ENCODE peak calls at places on chromosomes 3 and 15, in four cellular contexts. Q is mammary epithelial cell; H is CD8-positive, alpha-beta memory T cell; F is esophagus squamous epithelium. C is an unnamed sample. For H3K4me1, the result is how much of the 10 kb centered on the place peaks cover.

GRCh38 chr3:123158330-123158729 is 43.4 kb upstream of the SEC22A start:
- DNase-seq in H (no peak), F (no peak), Q (no peak), C (no peak)

GRCh38 chr3:13134879-13135206 is 61.6 kb upstream of the IQSEC1 start:
- DNase-seq in F (no peak), H (no peak), Q (no peak), C (peak)

GRCh38 chr3:127207727-127208482 is 15.0 kb downstream of the PRR23E start:
- DNase-seq in H (no peak), Q (no peak), F (no peak), C (no peak)

GRCh38 chr3:126341755-126342150 is 15.5 kb downstream of the KLF15 start:
- DNase-seq in H (no peak), Q (no peak), F (no peak), C (peak)

GRCh38 chr3:195184716-195185421 is 86.1 kb downstream of the XXYLT1 start:
- DNase-seq in F (no peak), Q (no peak), H (no peak), C (no peak)

GRCh38 chr15:94673801-94674200 is 442.4 kb downstream of the MCTP2 start:
- DNase-seq in Q (no peak), F (no peak), H (no peak), C (no peak)

GRCh38 chr3:138726966-138727365 is 107.8 kb downstream of the PIK3CB start:
- DNase-seq in H (no peak), F (no peak), Q (no peak), C (no peak)

GRCh38 chr3:105972069-105972468 is 103.3 kb upstream of the CBLB start:
- DNase-seq in H (no peak), F (no peak), Q (no peak), C (no peak)

GRCh38 chr15:56758770-56759449 is 25.6 kb upstream of the ZNF280D start:
- DNase-seq in H (no peak), F (no peak), Q (peak), C (no peak)

GRCh38 chr3:16618721-16619120 is 13.5 kb upstream of the DAZL start:
- DNase-seq in H (no peak), F (no peak), Q (peak), C (no peak)

GRCh38 chr3:99976584-99976983 is 137.7 kb downstream of the FILIP1L start:
- DNase-seq in F (no peak), H (no peak), Q (no peak), C (no peak)

GRCh38 chr3:21543380-21544075 is 207.5 kb downstream of the ZNF385D start:
- DNase-seq in F (no peak), Q (no peak), H (no peak), C (no peak)

GRCh38 chr15:88299502-88299901 is 43.0 kb upstream of the NTRK3 start:
- DNase-seq in Q (no peak), H (no peak), F (no peak), C (no peak)

GRCh38 chr3:45464336-45464809 is 76.0 kb downstream of the LARS2 start:
- DNase-seq in Q (no peak), H (no peak), F (no peak), C (no peak)

GRCh38 chr15:85748176-85748575 is 46.5 kb downstream of the KLHL25 start:
- DNase-seq in F (no peak), Q (no peak), H (no peak), C (no peak)

GRCh38 chr15:51931638-51932037 is 39.9 kb downstream of the LEO1 start:
- DNase-seq in Q (peak), F (no peak), H (no peak), C (no peak)

GRCh38 chr15:64507293-64507802 is 47.0 kb downstream of the ZNF609 start:
- DNase-seq in F (no peak), H (no peak), Q (peak), C (peak)

GRCh38 chr15:31727612-31728011 is 302.7 kb upstream of the CHRNA7 start:
- DNase-seq in F (no peak), H (no peak), Q (no peak), C (no peak)

GRCh38 chr15:38117781-38118180 is 134.9 kb upstream of the SPRED1 start:
- DNase-seq in H (no peak), F (no peak), Q (no peak), C (no peak)

GRCh38 chr15:88487176-88487795 is 19.8 kb downstream of the MRPS11 start:
- DNase-seq in H (no peak), F (no peak), Q (no peak), C (no peak)

GRCh38 chr3:135694142-135694541 is 271.4 kb upstream of the PPP2R3A start:
- DNase-seq in Q (no peak), H (no peak), F (no peak), C (no peak)

GRCh38 chr3:67109651-67110204 is 111.6 kb downstream of the KBTBD8 start:
- DNase-seq in H (no peak), F (no peak), Q (peak), C (no peak)

GRCh38 chr3:69737396-69737795 is 1.9 kb upstream of the MITF start:
- DNase-seq in H (no peak), Q (no peak), F (no peak), C (no peak)

GRCh38 chr3:142866841-142867631 is 21.8 kb downstream of the PCOLCE2 start:
- DNase-seq in H (no peak), Q (peak), F (no peak), C (no peak)

GRCh38 chr15:83700082-83700481 is 46.2 kb downstream of the ADAMTSL3 start:
- DNase-seq in H (no peak), Q (no peak), F (no peak), C (no peak)

GRCh38 chr3:105788548-105789036 is 80.2 kb downstream of the CBLB start:
- DNase-seq in Q (no peak), F (no peak), H (no peak), C (no peak)

DNA sequence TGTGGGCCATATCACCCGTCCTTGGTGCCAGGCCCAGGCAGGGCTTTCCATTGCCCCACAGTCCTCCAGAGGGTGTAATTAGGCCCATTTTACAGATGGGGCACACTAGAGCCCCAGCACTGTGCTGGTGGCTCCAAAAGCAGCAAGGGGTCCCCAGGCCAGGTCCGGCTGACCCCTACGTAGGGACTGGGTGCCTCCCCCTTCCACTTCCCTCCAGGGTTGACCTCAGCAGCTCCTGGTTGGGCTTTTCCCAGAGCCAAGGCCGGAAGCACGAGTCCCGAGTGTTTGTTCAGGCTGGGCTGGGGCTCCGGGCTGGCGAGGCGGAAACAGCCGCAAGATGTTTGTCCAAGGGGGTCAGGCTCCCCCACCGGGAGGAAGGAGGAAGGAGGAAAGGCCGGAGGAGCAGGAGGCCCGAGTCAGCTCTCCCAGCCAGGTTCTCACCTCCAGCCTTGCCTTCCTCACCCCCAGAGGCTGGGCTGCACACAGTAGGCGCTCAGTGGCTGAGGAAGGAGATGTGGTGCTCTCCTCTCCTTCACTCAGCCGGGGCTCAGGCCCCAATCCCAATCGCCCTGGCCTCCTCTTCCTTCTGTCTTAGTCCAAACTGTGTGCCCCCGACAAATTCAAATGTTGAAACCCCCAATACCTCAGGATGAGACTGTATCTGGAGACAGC is 17.1 kb upstream of the PLXND1 start:
- DNase-seq in F (no peak), Q (no peak), H (no peak), C (peak)
- H3K4me1 ChIP-seq in F (half or more), Q (under half), H (under half), C (under half)

DNA sequence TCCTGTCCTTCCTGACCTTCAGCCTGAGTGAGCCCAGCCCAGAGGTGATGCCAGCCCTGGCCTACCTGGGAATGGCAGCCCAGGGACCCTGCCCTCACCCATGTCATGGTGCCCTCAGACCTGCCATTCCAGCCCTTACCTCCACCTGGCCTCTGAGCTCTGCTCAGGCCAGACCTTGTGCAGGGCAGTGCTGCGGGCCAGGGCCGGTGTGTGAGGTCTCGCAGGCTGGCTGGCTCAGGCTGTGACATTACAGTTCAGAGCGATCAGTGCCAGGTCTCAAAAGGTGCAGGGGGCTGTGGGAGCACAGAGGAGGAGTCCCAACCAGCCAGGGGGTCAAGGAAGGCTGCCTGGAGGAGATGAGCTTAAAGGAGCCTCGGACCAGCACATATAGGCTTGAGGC is 6.4 kb upstream of the CPLX3 start:
- DNase-seq in H (no peak), Q (no peak), F (no peak), C (no peak)
- H3K4me1 ChIP-seq in H (under half), Q (under half), F (under half), C (under half)

GRCh38 chr3:152284906-152285305 is 16.2 kb downstream of the MBNL1 start:
- DNase-seq in Q (no peak), H (no peak), F (no peak), C (no peak)

GRCh38 chr3:152282813-152283212 is 14.1 kb downstream of the MBNL1 start:
- DNase-seq in F (no peak), H (no peak), Q (no peak), C (no peak)

GRCh38 chr3:152287898-152288576 is 19.3 kb downstream of the MBNL1 start:
- DNase-seq in Q (peak), H (no peak), F (no peak), C (no peak)

GRCh38 chr3:152283492-152284381 is 15.0 kb downstream of the MBNL1 start:
- DNase-seq in F (no peak), H (no peak), Q (no peak), C (no peak)

GRCh38 chr3:152285509-152285908 is 16.8 kb downstream of the MBNL1 start:
- DNase-seq in Q (no peak), H (no peak), F (no peak), C (no peak)
- H3K4me1 ChIP-seq in Q (under half), H (half or more), F (under half), C (under half)

GRCh38 chr3:11582123-11582968 is 61.4 kb downstream of the VGLL4 start:
- DNase-seq in F (no peak), Q (peak), H (no peak), C (no peak)
- H3K4me1 ChIP-seq in F (under half), Q (under half), H (under half), C (under half)

C was measured in right lobe of liver.